ENCODE peak calls at places on chromosome 3, in four cellular contexts. One of them, this sample, is unnamed.

GRCh38 chr3:106176734-106177133 is 307.9 kb upstream of the CBLB start:
- DNase-seq in spleen: no peak
- DNase-seq in left lung: no peak
- DNase-seq in cardiac muscle cell: peak; percentile 32
- DNase-seq in this sample: no peak

GRCh38 chr3:172591876-172592771 is 68.9 kb upstream of the TNFSF10 start:
- DNase-seq in cardiac muscle cell: no peak
- DNase-seq in spleen: no peak
- DNase-seq in left lung: no peak
- DNase-seq in this sample: no peak

GRCh38 chr3:11671648-11672100 is 28.0 kb upstream of the VGLL4 start:
- DNase-seq in left lung: no peak
- DNase-seq in cardiac muscle cell: peak; percentile 70
- DNase-seq in spleen: no peak
- DNase-seq in this sample: no peak

GRCh38 chr3:131619821-131620220 is 117.0 kb upstream of the MRPL3 start:
- DNase-seq in cardiac muscle cell: no peak
- DNase-seq in spleen: no peak
- DNase-seq in left lung: no peak
- DNase-seq in this sample: no peak

GRCh38 chr3:108605028-108605427 is 15.5 kb downstream of the DZIP3 start:
- DNase-seq in spleen: no peak
- DNase-seq in cardiac muscle cell: no peak
- DNase-seq in left lung: no peak
- DNase-seq in this sample: no peak

GRCh38 chr3:159766563-159767185 is 222.0 kb upstream of the IL12A start:
- DNase-seq in left lung: no peak
- DNase-seq in spleen: no peak
- DNase-seq in cardiac muscle cell: peak; percentile 61
- DNase-seq in this sample: no peak

GRCh38 chr3:140424211-140424610 is 253.7 kb upstream of the TRIM42 start:
- DNase-seq in cardiac muscle cell: no peak
- DNase-seq in spleen: no peak
- DNase-seq in left lung: no peak
- DNase-seq in this sample: no peak

GRCh38 chr3:195081242-195081963 is 189.6 kb downstream of the XXYLT1 start:
- DNase-seq in spleen: peak; percentile 53
- DNase-seq in cardiac muscle cell: peak; percentile 50
- DNase-seq in left lung: peak; percentile 64
- DNase-seq in this sample: no peak

GRCh38 chr3:196639517-196640500 is at the start of gene NRROS:
- DNase-seq in spleen: peak; percentile 95
- DNase-seq in left lung: peak; percentile 93
- DNase-seq in cardiac muscle cell: peak; percentile 68
- DNase-seq in this sample: no peak

GRCh38 chr3:117131259-117131658 is 421.7 kb downstream of the TUSC7 start:
- DNase-seq in cardiac muscle cell: no peak
- DNase-seq in spleen: no peak
- DNase-seq in left lung: peak; percentile 78
- DNase-seq in this sample: no peak

GRCh38 chr3:72996121-72996472 is 514 bp upstream of the PPP4R2 start:
- DNase-seq in left lung: no peak
- DNase-seq in spleen: peak; percentile 87
- DNase-seq in cardiac muscle cell: no peak
- DNase-seq in this sample: no peak

GRCh38 chr3:72998489-72998888 is 1.9 kb downstream of the PPP4R2 start:
- DNase-seq in spleen: no peak
- DNase-seq in left lung: no peak
- DNase-seq in cardiac muscle cell: peak; percentile 19
- DNase-seq in this sample: no peak

GRCh38 chr3:72995337-72995736 is 1.3 kb upstream of the PPP4R2 start:
- DNase-seq in left lung: no peak
- DNase-seq in cardiac muscle cell: no peak
- DNase-seq in spleen: no peak
- DNase-seq in this sample: no peak

GRCh38 chr3:72996473-72997333 is at the start of gene PPP4R2:
- DNase-seq in cardiac muscle cell: peak; percentile 94
- DNase-seq in left lung: peak; percentile 98
- DNase-seq in spleen: peak; percentile 98
- DNase-seq in this sample: peak; percentile 46

DNA sequence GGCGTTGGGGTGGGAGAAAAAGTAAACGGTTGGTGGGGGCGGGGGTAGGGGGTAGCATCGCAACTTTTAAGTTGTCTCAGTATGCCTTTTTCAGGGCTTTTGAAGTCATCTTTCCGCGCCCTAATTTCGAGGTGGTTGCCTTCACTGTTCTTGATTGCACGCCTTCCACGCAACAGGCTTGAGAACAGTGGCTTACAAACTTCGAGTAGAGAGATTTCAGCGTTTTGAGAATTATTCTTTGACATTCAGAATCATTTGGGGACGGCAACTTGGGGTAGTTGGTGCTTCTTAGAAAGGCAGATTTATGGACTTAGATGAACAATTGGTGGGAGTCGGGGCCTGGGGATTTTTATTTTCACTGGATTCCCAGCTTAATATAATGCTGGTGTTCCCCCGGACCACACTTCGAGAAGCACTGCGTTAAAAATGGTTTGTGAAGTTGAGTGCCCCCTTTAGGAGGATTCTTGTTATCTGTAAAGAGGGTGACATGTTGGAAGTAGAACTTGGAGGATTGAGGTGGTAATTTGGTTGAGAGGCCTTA is 880 bp downstream of the PPP4R2 start:
- DNase-seq in spleen: no peak
- DNase-seq in left lung: no peak
- DNase-seq in cardiac muscle cell: peak; percentile 67
- DNase-seq in this sample: no peak
- TF ChIP-seq CTCF in spleen: peak; percentile 7
- TF ChIP-seq CTCF in left lung: no peak
- TF ChIP-seq CTCF in cardiac muscle cell: peak; percentile 51
- TF ChIP-seq CTCF in this sample: no peak

GRCh38 chr3:52077376-52077775 is 21.0 kb upstream of the DUSP7 start:
- DNase-seq in spleen: no peak
- DNase-seq in cardiac muscle cell: no peak
- DNase-seq in left lung: peak; percentile 60
- DNase-seq in this sample: no peak
- TF ChIP-seq CTCF in spleen: no peak
- TF ChIP-seq CTCF in cardiac muscle cell: no peak
- TF ChIP-seq CTCF in left lung: no peak
- TF ChIP-seq CTCF in this sample: no peak

GRCh38 chr3:70753572-70753971 is 441.1 kb upstream of the MDFIC2 start:
- DNase-seq in spleen: no peak
- DNase-seq in cardiac muscle cell: no peak
- DNase-seq in left lung: no peak
- DNase-seq in this sample: no peak
- TF ChIP-seq CTCF in spleen: no peak
- TF ChIP-seq CTCF in cardiac muscle cell: no peak
- TF ChIP-seq CTCF in left lung: no peak
- TF ChIP-seq CTCF in this sample: no peak

DNA sequence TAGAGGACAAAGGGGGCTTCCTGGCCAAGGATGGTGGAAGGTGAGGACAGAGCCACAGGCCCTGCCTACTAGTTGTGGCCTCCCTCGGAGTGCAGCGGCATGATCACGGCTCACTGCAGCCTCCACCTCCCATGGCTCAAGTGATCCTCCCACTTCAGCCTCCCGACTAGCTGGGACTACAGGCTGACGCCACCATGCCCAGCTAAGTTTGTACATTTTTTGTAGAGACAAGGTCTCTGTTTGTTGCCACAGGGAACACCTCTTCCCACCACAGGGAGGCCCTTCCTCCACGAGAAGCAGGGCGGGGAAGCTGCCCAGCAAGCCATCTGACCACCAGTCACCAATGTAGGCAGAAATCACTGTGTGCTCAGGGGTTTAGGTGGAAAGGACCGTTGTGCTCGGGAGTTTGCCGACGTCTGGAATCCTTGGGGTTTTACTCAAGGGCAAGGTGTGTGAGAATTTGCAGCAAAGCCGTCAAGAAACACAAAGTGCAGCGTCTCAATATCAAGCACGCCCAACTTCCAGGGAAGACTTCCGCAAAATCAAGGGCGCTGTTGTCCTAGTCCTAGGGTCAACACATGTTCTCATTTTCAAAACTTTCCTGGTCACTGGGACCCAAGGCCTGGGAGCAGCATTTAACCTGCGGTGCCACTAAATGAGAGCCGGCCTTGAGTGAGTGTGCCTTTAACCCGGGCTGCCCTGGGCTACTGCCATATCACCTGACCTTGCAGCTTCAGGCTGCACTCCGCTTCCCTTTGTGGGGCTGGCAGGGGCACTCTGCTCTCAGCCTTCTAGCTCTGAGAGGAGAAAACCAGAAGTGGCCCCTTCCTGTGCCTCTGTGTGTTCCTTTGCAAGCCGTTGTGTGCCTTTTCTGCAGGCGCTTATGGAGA is 65.7 kb downstream of the SLC12A8 start:
- DNase-seq in spleen: peak; percentile 91
- DNase-seq in left lung: no peak
- DNase-seq in cardiac muscle cell: no peak
- DNase-seq in this sample: no peak
- TF ChIP-seq CTCF in spleen: no peak
- TF ChIP-seq CTCF in left lung: no peak
- TF ChIP-seq CTCF in cardiac muscle cell: no peak
- TF ChIP-seq CTCF in this sample: no peak

GRCh38 chr3:170621256-170621655 is 35.4 kb upstream of the SLC7A14 start:
- DNase-seq in left lung: no peak
- DNase-seq in spleen: no peak
- DNase-seq in cardiac muscle cell: no peak
- DNase-seq in this sample: no peak

GRCh38 chr3:170623524-170623923 is 37.6 kb upstream of the SLC7A14 start:
- DNase-seq in cardiac muscle cell: no peak
- DNase-seq in left lung: no peak
- DNase-seq in spleen: no peak
- DNase-seq in this sample: no peak

GRCh38 chr3:170622369-170623159 is 36.7 kb upstream of the SLC7A14 start:
- DNase-seq in cardiac muscle cell: peak; percentile 78
- DNase-seq in left lung: no peak
- DNase-seq in spleen: no peak
- DNase-seq in this sample: no peak
- TF ChIP-seq CTCF in cardiac muscle cell: no peak
- TF ChIP-seq CTCF in left lung: no peak
- TF ChIP-seq CTCF in spleen: no peak
- TF ChIP-seq CTCF in this sample: no peak

GRCh38 chr3:24495334-24495994 is 814 bp upstream of the THRB start:
- DNase-seq in cardiac muscle cell: peak; percentile 21
- DNase-seq in left lung: peak; percentile 85
- DNase-seq in spleen: peak; percentile 87
- DNase-seq in this sample: no peak
- TF ChIP-seq CTCF in cardiac muscle cell: no peak
- TF ChIP-seq CTCF in left lung: no peak
- TF ChIP-seq CTCF in spleen: peak; percentile 26
- TF ChIP-seq CTCF in this sample: no peak

GRCh38 chr3:169295126-169295525 is 368.4 kb downstream of the MECOM start:
- DNase-seq in spleen: no peak
- DNase-seq in left lung: no peak
- DNase-seq in cardiac muscle cell: peak; percentile 61
- DNase-seq in this sample: no peak
- TF ChIP-seq CTCF in spleen: no peak
- TF ChIP-seq CTCF in left lung: peak; percentile 26
- TF ChIP-seq CTCF in cardiac muscle cell: peak; percentile 44
- TF ChIP-seq CTCF in this sample: no peak